ENCODE peak calls at places on chromosomes 16 and 17, in seven cellular contexts. One of them, this sample, is unnamed.

GRCh38 chr16:27982184-27982583 is 81.3 kb downstream of the GSG1L start:
- DNase-seq in HCT116: peak
- DNase-seq in uterus: no peak
- DNase-seq in gastrocnemius medialis: no peak
- DNase-seq in IMR-90: no peak
- DNase-seq in ovary: no peak
- DNase-seq in esophagus squamous epithelium: no peak
- DNase-seq in this sample: no peak

GRCh38 chr17:1899403-1900000 is 69.7 kb downstream of the RPA1 start:
- DNase-seq in IMR-90: no peak
- DNase-seq in HCT116: no peak
- DNase-seq in esophagus squamous epithelium: no peak
- DNase-seq in uterus: no peak
- DNase-seq in ovary: no peak
- DNase-seq in gastrocnemius medialis: no peak
- DNase-seq in this sample: no peak

GRCh38 chr17:66602659-66603363 is 232.1 kb upstream of the CACNG5 start:
- DNase-seq in HCT116: no peak
- DNase-seq in gastrocnemius medialis: no peak
- DNase-seq in esophagus squamous epithelium: no peak
- DNase-seq in ovary: no peak
- DNase-seq in IMR-90: peak
- DNase-seq in uterus: no peak
- DNase-seq in this sample: no peak

GRCh38 chr17:3528604-3529511 is 28.8 kb downstream of the TRPV3 start:
- DNase-seq in ovary: peak
- DNase-seq in HCT116: no peak
- DNase-seq in esophagus squamous epithelium: no peak
- DNase-seq in IMR-90: no peak
- DNase-seq in gastrocnemius medialis: no peak
- DNase-seq in uterus: no peak
- DNase-seq in this sample: no peak

GRCh38 chr17:50199211-50199633 is 2.2 kb downstream of the COL1A1 start:
- DNase-seq in IMR-90: no peak
- DNase-seq in uterus: no peak
- DNase-seq in esophagus squamous epithelium: no peak
- DNase-seq in HCT116: no peak
- DNase-seq in ovary: peak
- DNase-seq in gastrocnemius medialis: no peak
- DNase-seq in this sample: no peak

GRCh38 chr17:80478487-80479245 is 2.3 kb upstream of the NPTX1 start:
- DNase-seq in uterus: no peak
- DNase-seq in esophagus squamous epithelium: no peak
- DNase-seq in IMR-90: no peak
- DNase-seq in ovary: no peak
- DNase-seq in HCT116: no peak
- DNase-seq in gastrocnemius medialis: no peak
- DNase-seq in this sample: no peak

GRCh38 chr16:50565428-50565827 is 17.2 kb downstream of the NKD1 start:
- DNase-seq in esophagus squamous epithelium: no peak
- DNase-seq in ovary: no peak
- DNase-seq in IMR-90: no peak
- DNase-seq in gastrocnemius medialis: no peak
- DNase-seq in uterus: no peak
- DNase-seq in HCT116: no peak
- DNase-seq in this sample: no peak

GRCh38 chr17:3030096-3030495 is 33.3 kb downstream of the OR1D5 start:
- DNase-seq in ovary: peak
- DNase-seq in gastrocnemius medialis: no peak
- DNase-seq in HCT116: no peak
- DNase-seq in IMR-90: peak
- DNase-seq in uterus: no peak
- DNase-seq in esophagus squamous epithelium: no peak
- DNase-seq in this sample: no peak

GRCh38 chr17:39951924-39952664 is 10.7 kb upstream of the GSDMA start:
- DNase-seq in ovary: peak
- DNase-seq in IMR-90: no peak
- DNase-seq in esophagus squamous epithelium: no peak
- DNase-seq in HCT116: no peak
- DNase-seq in uterus: peak
- DNase-seq in gastrocnemius medialis: no peak
- DNase-seq in this sample: no peak

GRCh38 chr17:4881761-4882555 is 17.4 kb upstream of the C17orf107 start:
- DNase-seq in ovary: peak
- DNase-seq in uterus: no peak
- DNase-seq in esophagus squamous epithelium: no peak
- DNase-seq in HCT116: no peak
- DNase-seq in IMR-90: peak
- DNase-seq in gastrocnemius medialis: no peak
- DNase-seq in this sample: no peak

GRCh38 chr16:58507195-58507962 is 7.4 kb downstream of the NDRG4 start:
- DNase-seq in esophagus squamous epithelium: no peak
- DNase-seq in HCT116: no peak
- DNase-seq in IMR-90: no peak
- DNase-seq in uterus: no peak
- DNase-seq in ovary: peak
- DNase-seq in gastrocnemius medialis: no peak
- DNase-seq in this sample: no peak

GRCh38 chr16:980595-980854 is 1.0 kb upstream of the SOX8 start:
- DNase-seq in HCT116: no peak
- DNase-seq in esophagus squamous epithelium: no peak
- DNase-seq in ovary: no peak
- DNase-seq in gastrocnemius medialis: no peak
- DNase-seq in IMR-90: no peak
- DNase-seq in uterus: no peak
- DNase-seq in this sample: no peak
- H3K4me3 ChIP-seq in HCT116: peak
- H3K4me3 ChIP-seq in esophagus squamous epithelium: peak
- H3K4me3 ChIP-seq in ovary: peak
- H3K4me3 ChIP-seq in gastrocnemius medialis: peak
- H3K4me3 ChIP-seq in IMR-90: peak
- H3K4me3 ChIP-seq in uterus: peak
- H3K4me3 ChIP-seq in this sample: peak

DNA sequence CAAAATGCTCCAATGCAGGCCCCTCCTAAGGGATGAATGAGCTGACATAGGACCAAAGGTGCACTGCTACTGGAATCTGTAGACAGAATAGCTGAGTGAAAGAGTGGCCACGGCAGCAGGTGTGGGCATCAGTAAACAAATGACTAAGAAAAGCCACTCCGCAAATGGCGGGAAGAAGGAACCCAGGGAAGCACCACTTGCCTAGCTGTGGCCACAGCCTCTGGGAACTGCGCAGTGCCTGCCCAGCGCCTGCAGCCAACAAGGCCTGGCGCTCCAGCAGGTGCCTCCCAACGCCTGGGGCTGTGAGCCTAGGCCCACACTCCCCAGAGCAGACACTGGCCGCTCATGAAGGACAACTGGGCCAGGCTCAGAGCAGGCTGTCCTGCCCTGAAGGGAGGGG is 11.8 kb downstream of the PEMT start:
- DNase-seq in uterus: no peak
- DNase-seq in ovary: no peak
- DNase-seq in gastrocnemius medialis: no peak
- DNase-seq in esophagus squamous epithelium: no peak
- DNase-seq in HCT116: no peak
- DNase-seq in IMR-90: no peak
- DNase-seq in this sample: no peak
- TF ChIP-seq CTCF in uterus: no peak
- TF ChIP-seq CTCF in ovary: no peak
- TF ChIP-seq CTCF in gastrocnemius medialis: no peak
- TF ChIP-seq CTCF in esophagus squamous epithelium: no peak
- TF ChIP-seq CTCF in HCT116: no peak
- TF ChIP-seq CTCF in IMR-90: no peak
- TF ChIP-seq CTCF in this sample: no peak

GRCh38 chr17:7313028-7313889 is 1.9 kb downstream of the GPS2 start:
- DNase-seq in esophagus squamous epithelium: no peak
- DNase-seq in ovary: no peak
- DNase-seq in uterus: no peak
- DNase-seq in gastrocnemius medialis: no peak
- DNase-seq in IMR-90: peak
- DNase-seq in HCT116: no peak
- DNase-seq in this sample: no peak
- TF ChIP-seq POLR2A in esophagus squamous epithelium: no peak
- TF ChIP-seq POLR2A in ovary: no peak
- TF ChIP-seq POLR2A in uterus: no peak
- TF ChIP-seq POLR2A in gastrocnemius medialis: no peak
- TF ChIP-seq POLR2A in IMR-90: peak
- TF ChIP-seq POLR2A in HCT116: no peak
- TF ChIP-seq POLR2A in this sample: no peak

GRCh38 chr17:81967244-81967532 is 6.2 kb upstream of the NOTUM start:
- DNase-seq in IMR-90: no peak
- DNase-seq in HCT116: no peak
- DNase-seq in gastrocnemius medialis: no peak
- DNase-seq in uterus: no peak
- DNase-seq in esophagus squamous epithelium: no peak
- DNase-seq in ovary: peak
- DNase-seq in this sample: no peak

GRCh38 chr17:81968850-81969812 is 8.1 kb upstream of the NOTUM start:
- DNase-seq in HCT116: no peak
- DNase-seq in IMR-90: no peak
- DNase-seq in ovary: no peak
- DNase-seq in gastrocnemius medialis: no peak
- DNase-seq in esophagus squamous epithelium: no peak
- DNase-seq in uterus: no peak
- DNase-seq in this sample: no peak

GRCh38 chr17:81968396-81968745 is 7.4 kb upstream of the NOTUM start:
- DNase-seq in ovary: no peak
- DNase-seq in IMR-90: no peak
- DNase-seq in gastrocnemius medialis: no peak
- DNase-seq in HCT116: no peak
- DNase-seq in esophagus squamous epithelium: no peak
- DNase-seq in uterus: no peak
- DNase-seq in this sample: no peak

GRCh38 chr17:81966343-81967243 is 5.6 kb upstream of the NOTUM start:
- DNase-seq in IMR-90: peak
- DNase-seq in uterus: no peak
- DNase-seq in HCT116: no peak
- DNase-seq in gastrocnemius medialis: no peak
- DNase-seq in esophagus squamous epithelium: no peak
- DNase-seq in ovary: peak
- DNase-seq in this sample: no peak

DNA sequence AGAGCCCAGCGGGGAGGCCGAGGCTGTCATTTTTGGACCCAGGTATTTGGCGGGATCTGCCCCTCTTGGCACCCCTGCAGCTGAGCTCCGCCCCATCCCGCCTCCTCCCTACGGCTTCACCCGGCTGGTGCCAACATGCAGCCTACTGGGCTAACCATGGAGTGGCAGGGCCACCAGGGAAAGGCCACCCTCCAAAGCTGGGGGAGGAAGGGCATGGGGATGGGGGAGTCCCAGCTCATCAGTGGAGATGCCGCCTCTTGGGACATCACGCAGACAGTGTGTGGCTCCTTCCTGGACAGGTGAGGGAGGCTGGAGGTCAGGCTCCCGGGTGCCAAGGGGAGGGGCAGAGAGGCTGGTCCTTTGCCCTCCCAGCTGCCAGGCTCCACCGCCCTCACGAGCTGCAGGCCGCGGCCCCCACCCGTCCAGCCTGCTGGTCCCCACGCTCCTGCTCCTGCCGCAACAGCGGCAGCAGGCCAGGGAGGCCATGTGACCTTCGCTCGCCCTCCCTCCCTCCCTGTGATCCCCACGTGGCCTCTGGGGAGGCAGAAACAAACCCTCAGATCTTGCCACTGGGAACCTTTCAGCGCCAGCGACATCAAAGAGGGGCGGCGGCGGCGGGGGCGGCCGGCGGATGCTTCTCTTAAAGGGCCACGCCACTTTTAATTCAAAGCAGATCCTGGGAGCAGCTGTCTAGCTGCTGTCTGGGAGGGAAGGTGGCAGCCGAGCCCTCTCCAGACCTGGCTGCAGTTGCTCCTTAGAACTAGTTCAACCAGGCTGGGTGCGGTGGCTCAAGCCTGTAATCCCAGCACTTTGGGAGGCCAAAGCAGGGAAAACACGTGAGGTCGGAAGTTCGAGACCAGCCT is 6.8 kb upstream of the NOTUM start:
- DNase-seq in IMR-90: peak
- DNase-seq in HCT116: peak
- DNase-seq in ovary: peak
- DNase-seq in uterus: peak
- DNase-seq in esophagus squamous epithelium: no peak
- DNase-seq in gastrocnemius medialis: peak
- DNase-seq in this sample: peak
- H3K4me3 ChIP-seq in IMR-90: no peak
- H3K4me3 ChIP-seq in HCT116: peak
- H3K4me3 ChIP-seq in ovary: no peak
- H3K4me3 ChIP-seq in uterus: no peak
- H3K4me3 ChIP-seq in esophagus squamous epithelium: peak
- H3K4me3 ChIP-seq in gastrocnemius medialis: peak
- H3K4me3 ChIP-seq in this sample: no peak

GRCh38 chr16:75130150-75130771 is 13.7 kb upstream of the LDHD start:
- DNase-seq in uterus: no peak
- DNase-seq in esophagus squamous epithelium: no peak
- DNase-seq in IMR-90: no peak
- DNase-seq in HCT116: no peak
- DNase-seq in gastrocnemius medialis: no peak
- DNase-seq in ovary: no peak
- DNase-seq in this sample: no peak
- TF ChIP-seq CTCF in uterus: no peak
- TF ChIP-seq CTCF in esophagus squamous epithelium: no peak
- TF ChIP-seq CTCF in IMR-90: no peak
- TF ChIP-seq CTCF in HCT116: peak
- TF ChIP-seq CTCF in gastrocnemius medialis: no peak
- TF ChIP-seq CTCF in ovary: no peak
- TF ChIP-seq CTCF in this sample: no peak

GRCh38 chr17:41548844-41549595 is 20.9 kb upstream of the KRT19 start:
- DNase-seq in esophagus squamous epithelium: no peak
- DNase-seq in HCT116: peak
- DNase-seq in ovary: peak
- DNase-seq in uterus: peak
- DNase-seq in IMR-90: peak
- DNase-seq in gastrocnemius medialis: peak
- DNase-seq in this sample: peak
- TF ChIP-seq POLR2A in esophagus squamous epithelium: no peak
- TF ChIP-seq POLR2A in HCT116: no peak
- TF ChIP-seq POLR2A in ovary: no peak
- TF ChIP-seq POLR2A in uterus: no peak
- TF ChIP-seq POLR2A in IMR-90: peak
- TF ChIP-seq POLR2A in gastrocnemius medialis: no peak
- TF ChIP-seq POLR2A in this sample: no peak

This sample was measured in lower leg skin.